ENCODE peak calls at places on chromosome 1, in seven cellular contexts. R, W, F, N, U, C and L are unnamed samples.

GRCh38 chr1:151144474-151145157 is 1.8 kb downstream of the SEMA6C start:
- DNase-seq in U (no peak), R (no peak), F (no peak), W (no peak), N (no peak), C (no peak), L (no peak)

GRCh38 chr1:111204211-111204883 is 3.9 kb upstream of the DENND2D start:
- DNase-seq in W (peak), U (no peak), N (peak), R (peak), F (peak), C (no peak), L (no peak)

GRCh38 chr1:110879758-110880606 is 7.0 kb downstream of the CD53 start:
- DNase-seq in W (no peak), N (no peak), C (no peak), R (no peak), U (no peak), F (no peak), L (no peak)

GRCh38 chr1:208162903-208163302 is 81.3 kb downstream of the PLXNA2 start:
- DNase-seq in N (no peak), C (no peak), F (peak), R (no peak), U (no peak), W (no peak), L (no peak)

GRCh38 chr1:166978795-166979194 is 3.5 kb upstream of the ILDR2 start:
- DNase-seq in F (no peak), C (no peak), U (no peak), R (no peak), W (no peak), N (no peak), L (no peak)

GRCh38 chr1:179337942-179338560 is 27.7 kb upstream of the AXDND1 start:
- DNase-seq in W (no peak), C (no peak), R (no peak), F (no peak), N (no peak), U (no peak), L (no peak)

GRCh38 chr1:46284597-46285564 is 18.5 kb downstream of the LRRC41 start:
- DNase-seq in C (peak), U (no peak), R (no peak), N (no peak), F (no peak), W (no peak), L (no peak)

GRCh38 chr1:22332795-22333499 is 118.7 kb upstream of the ZBTB40 start:
- DNase-seq in R (peak), U (no peak), N (no peak), C (no peak), F (no peak), W (peak), L (no peak)

GRCh38 chr1:8880068-8880676 is 1.7 kb upstream of the ENO1 start:
- DNase-seq in F (no peak), N (no peak), C (peak), R (peak), W (no peak), U (no peak), L (peak)

GRCh38 chr1:48227165-48228013 is 4.9 kb downstream of the SLC5A9 start:
- DNase-seq in F (no peak), W (no peak), R (no peak), C (no peak), N (no peak), U (no peak), L (no peak)

GRCh38 chr1:36730599-36730998 is 247.9 kb upstream of the CSF3R start:
- DNase-seq in N (no peak), U (no peak), F (no peak), C (no peak), W (no peak), R (peak), L (no peak)

GRCh38 chr1:1989102-1989542 is 14.5 kb downstream of the CFAP74 start:
- DNase-seq in N (peak), R (peak), F (no peak), W (no peak), C (no peak), U (no peak), L (no peak)

GRCh38 chr1:184513966-184514365 is 127.1 kb downstream of the C1orf21 start:
- DNase-seq in C (peak), R (no peak), F (no peak), W (no peak), U (no peak), N (no peak), L (no peak)

GRCh38 chr1:223341111-223341510 is 22.9 kb downstream of the SUSD4 start:
- DNase-seq in U (no peak), F (no peak), W (no peak), R (no peak), N (peak), C (peak), L (no peak)

GRCh38 chr1:212722270-212722945 is 22.8 kb upstream of the BATF3 start:
- DNase-seq in U (no peak), F (no peak), W (no peak), R (no peak), C (no peak), N (no peak), L (no peak)

GRCh38 chr1:160436975-160437374 is 36.6 kb downstream of the VANGL2 start:
- DNase-seq in W (no peak), C (no peak), R (no peak), U (no peak), F (no peak), N (no peak), L (no peak)

GRCh38 chr1:84060781-84061180 is 61.8 kb upstream of the TTLL7 start:
- DNase-seq in N (no peak), F (no peak), R (no peak), W (no peak), U (no peak), C (no peak), L (no peak)
- TF ChIP-seq CTCF in N (no peak), F (no peak), R (no peak), W (no peak), U (no peak), C (no peak), L (no peak)

DNA sequence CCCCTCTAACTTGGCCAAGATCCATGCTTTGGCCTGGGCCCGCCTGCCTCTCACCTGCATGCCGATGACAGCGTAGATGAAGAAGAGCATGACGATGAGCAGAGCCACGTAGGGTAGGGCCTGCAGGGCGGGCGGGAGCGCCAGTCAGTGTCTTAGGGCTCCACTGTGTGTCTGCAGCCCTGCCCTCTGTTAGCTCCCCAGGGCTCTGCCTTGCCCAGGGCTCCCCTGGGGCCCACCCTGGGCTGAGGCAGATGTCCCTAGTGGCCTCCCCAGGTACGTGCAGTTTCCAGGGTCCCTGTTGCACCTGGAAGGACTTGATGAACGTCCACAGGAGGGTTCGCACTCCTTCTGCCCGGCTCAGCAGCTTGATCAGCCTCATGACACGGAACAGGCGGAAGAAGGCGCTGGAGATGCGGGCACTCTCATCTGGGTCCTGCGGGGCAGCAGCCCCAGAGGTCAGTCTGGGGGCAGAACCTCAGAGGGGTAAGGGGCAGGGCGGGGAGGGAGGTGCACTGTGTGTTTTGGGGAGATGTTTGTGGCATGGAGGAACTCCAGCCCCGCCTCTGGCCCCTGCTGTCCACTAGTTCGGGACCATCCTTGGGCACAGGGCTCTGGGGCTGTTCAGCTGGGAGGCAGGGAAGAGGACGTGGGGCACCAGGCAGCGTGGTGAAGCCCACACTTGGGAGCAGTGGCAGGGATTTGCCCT is 29.8 kb upstream of the KIF21B start:
- DNase-seq in F (no peak), R (no peak), W (no peak), C (no peak), N (no peak), U (no peak), L (no peak)
- TF ChIP-seq CTCF in F (no peak), R (no peak), W (peak), C (no peak), N (no peak), U (no peak), L (no peak)

GRCh38 chr1:200673952-200674823 is 4.5 kb upstream of the DDX59 start:
- DNase-seq in F (no peak), R (no peak), C (no peak), W (no peak), U (no peak), N (no peak), L (no peak)
- TF ChIP-seq CTCF in F (no peak), R (no peak), C (no peak), W (no peak), U (no peak), N (no peak), L (no peak)

DNA sequence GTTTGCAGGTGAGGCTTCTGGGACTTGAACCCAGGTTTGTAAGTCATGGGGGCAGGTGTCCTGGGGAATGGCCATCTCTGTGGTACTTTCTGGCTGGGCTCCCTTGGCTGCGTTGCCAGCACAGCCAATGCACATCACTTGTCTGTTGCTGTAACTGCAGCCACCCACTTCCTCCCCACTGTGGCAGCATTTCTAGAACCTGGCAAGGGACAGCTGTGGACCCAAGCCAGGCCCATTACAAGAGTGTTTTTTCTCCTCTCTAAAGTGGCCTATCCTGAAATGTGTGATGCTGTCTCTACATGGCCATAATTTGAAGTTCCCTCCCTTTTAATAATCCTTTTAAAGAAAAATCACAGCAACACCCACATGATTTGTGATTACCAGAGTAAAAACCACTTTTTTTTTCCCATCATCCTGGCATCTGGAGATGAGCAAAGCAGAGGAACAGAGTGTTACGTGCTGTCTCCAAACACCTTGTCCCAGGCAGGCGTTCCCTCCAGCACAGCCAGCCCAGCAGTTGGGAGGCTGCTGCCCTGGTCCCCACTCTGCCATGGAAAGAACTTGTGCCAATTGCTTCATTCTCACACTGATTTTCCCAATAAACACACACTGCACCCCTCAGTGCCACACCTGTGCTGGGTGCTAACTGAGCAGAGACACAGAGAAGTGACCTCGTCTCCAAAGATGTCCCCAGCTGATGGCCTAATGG is 360.6 kb upstream of the USP24 start:
- DNase-seq in N (peak), W (no peak), U (no peak), F (no peak), R (no peak), C (no peak), L (no peak)
- TF ChIP-seq CTCF in N (no peak), W (no peak), U (no peak), F (no peak), R (no peak), C (no peak), L (no peak)

DNA sequence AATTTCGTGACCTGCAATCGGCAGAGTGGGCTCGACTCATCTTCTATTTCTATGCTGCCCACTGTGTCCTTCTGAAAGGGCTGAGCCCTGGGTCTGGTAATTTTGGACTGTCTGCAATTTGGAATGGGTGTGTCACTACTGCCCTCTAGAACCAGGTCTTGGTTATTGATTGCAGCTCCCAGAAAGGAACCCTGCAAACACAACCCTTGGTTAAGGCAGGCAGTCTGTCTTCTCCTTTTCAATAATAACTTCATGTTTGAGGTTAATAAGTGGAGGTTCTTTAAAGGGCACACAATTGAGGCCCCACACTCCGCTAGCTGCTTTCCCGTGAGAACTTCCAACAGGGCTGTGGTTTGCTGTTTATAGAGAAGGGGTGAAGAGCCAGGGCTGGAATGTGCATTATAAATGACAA is 79.9 kb upstream of the LYST start:
- DNase-seq in U (no peak), W (no peak), F (no peak), R (no peak), C (peak), N (no peak), L (no peak)
- TF ChIP-seq CTCF in U (no peak), W (peak), F (peak), R (no peak), C (peak), N (peak), L (peak)

GRCh38 chr1:64251971-64252370 is 48.5 kb downstream of the UBE2U start:
- DNase-seq in U (no peak), W (no peak), R (no peak), F (no peak), C (no peak), N (no peak), L (no peak)
- TF ChIP-seq CTCF in U (no peak), W (peak), R (no peak), F (no peak), C (peak), N (no peak), L (no peak)

DNA sequence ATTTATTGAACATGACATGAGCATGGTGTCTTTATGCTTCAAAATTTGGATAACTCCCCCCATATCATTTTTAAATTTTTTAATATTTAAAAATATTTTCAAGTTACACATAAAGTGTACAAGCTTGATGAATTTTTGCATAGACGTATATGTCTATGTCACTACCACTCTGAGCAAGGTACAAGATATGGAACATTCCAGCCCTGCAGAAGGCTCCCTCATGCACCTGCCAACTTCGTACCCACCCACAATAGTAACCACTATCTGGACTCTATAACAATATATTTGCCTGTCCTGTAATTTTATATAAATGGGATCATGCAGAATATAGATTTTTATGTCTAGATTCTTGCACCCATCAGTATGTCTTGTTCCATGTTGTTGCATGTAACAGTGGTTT is 74.5 kb downstream of the CNST start:
- DNase-seq in C (no peak), N (no peak), W (no peak), F (no peak), U (no peak), R (no peak), L (no peak)
- TF ChIP-seq CTCF in C (no peak), N (no peak), W (no peak), F (no peak), U (no peak), R (no peak), L (no peak)

GRCh38 chr1:183472488-183473285 is at the start of gene SMG7:
- DNase-seq in N (peak), C (peak), U (peak), W (no peak), R (peak), F (peak), L (no peak)

GRCh38 chr1:183470147-183470960 is 1.9 kb upstream of the SMG7 start:
- DNase-seq in F (peak), R (peak), C (peak), W (peak), N (peak), U (peak), L (peak)

GRCh38 chr1:183473286-183473536 is 912 bp downstream of the SMG7 start:
- DNase-seq in W (no peak), R (no peak), U (no peak), C (no peak), N (no peak), F (no peak), L (no peak)

GRCh38 chr1:183471748-183472487 is 381 bp upstream of the SMG7 start:
- DNase-seq in R (peak), C (peak), U (peak), N (peak), W (peak), F (peak), L (peak)

GRCh38 chr1:183470961-183471747 is 1.1 kb upstream of the SMG7 start:
- DNase-seq in W (peak), F (peak), C (peak), R (peak), U (peak), N (peak), L (peak)
- TF ChIP-seq CTCF in W (peak), F (no peak), C (no peak), R (no peak), U (no peak), N (no peak), L (no peak)